ENCODE peak calls at places on chromosomes 16 and 17, in six cellular contexts. R is WTC11, Q is A549, S is K562, G is HepG2, E is H1. J is an unnamed sample.
A peak's percentile ranks its signal among the peaks of the same experiment; 100 is the strongest.

GRCh38 chr17:6700948-6701307 is 12.2 kb downstream of the SLC13A5 start:
- DNase-seq in G (peak; percentile 59), E (no peak), S (no peak), Q (no peak), R (no peak), J (no peak)

GRCh38 chr16:81251871-81252270 is 13.4 kb downstream of the BCO1 start:
- DNase-seq in E (no peak), R (no peak), G (no peak), Q (no peak), S (no peak), J (no peak)

GRCh38 chr17:39921323-39921722 is 2.9 kb upstream of the GSDMB start:
- DNase-seq in Q (no peak), S (no peak), G (no peak), E (no peak), R (no peak), J (no peak)

GRCh38 chr17:74190154-74190553 is 13.3 kb upstream of the RPL38 start:
- DNase-seq in E (no peak), G (peak; percentile 44), R (no peak), Q (peak; percentile 89), S (peak; percentile 82), J (peak; percentile 61)

GRCh38 chr17:55420776-55421178 is 858 bp downstream of the MMD start:
- DNase-seq in R (peak; percentile 40), E (peak; percentile 56), G (no peak), Q (peak; percentile 41), S (peak; percentile 22), J (no peak)

GRCh38 chr16:16067127-16067526 is 117.7 kb downstream of the ABCC1 start:
- DNase-seq in Q (no peak), G (no peak), S (no peak), R (no peak), E (no peak), J (no peak)

GRCh38 chr16:11963706-11964105 is 1.3 kb upstream of the TNFRSF17 start:
- DNase-seq in R (no peak), G (no peak), S (no peak), E (no peak), Q (no peak), J (no peak)

GRCh38 chr17:32445075-32445427 is 741 bp downstream of the PSMD11 start:
- DNase-seq in E (no peak), R (peak; percentile 17), G (peak; percentile 37), S (peak; percentile 31), Q (peak; percentile 70), J (peak; percentile 76)

GRCh38 chr16:47887496-47887895 is 268.3 kb downstream of the ABCC12 start:
- DNase-seq in R (peak; percentile 26), Q (peak; percentile 15), G (no peak), S (no peak), E (no peak), J (no peak)

GRCh38 chr16:68954871-68955635 is 111.7 kb downstream of the TANGO6 start:
- DNase-seq in E (no peak), R (no peak), S (no peak), G (no peak), Q (no peak), J (no peak)

GRCh38 chr17:48254896-48255295 is 147.3 kb downstream of the SNX11 start:
- DNase-seq in S (peak; percentile 42), R (no peak), E (no peak), Q (no peak), G (no peak), J (no peak)

GRCh38 chr16:83588070-83588469 is 219.7 kb upstream of the HSBP1 start:
- DNase-seq in S (no peak), E (no peak), G (no peak), R (no peak), Q (no peak), J (no peak)

GRCh38 chr17:81093576-81094223 is 58.7 kb downstream of the BAIAP2 start:
- DNase-seq in Q (no peak), G (no peak), S (no peak), R (no peak), E (no peak), J (no peak)

GRCh38 chr17:13646411-13646810 is 44.7 kb upstream of the HS3ST3A1 start:
- DNase-seq in Q (no peak), S (no peak), E (no peak), G (no peak), R (no peak), J (no peak)

GRCh38 chr16:14423344-14423743 is 206.7 kb downstream of the PARN start:
- DNase-seq in Q (no peak), S (no peak), E (no peak), G (no peak), R (no peak), J (no peak)

GRCh38 chr16:27879601-27880247 is 183.8 kb downstream of the GSG1L start:
- DNase-seq in S (no peak), E (no peak), R (no peak), G (no peak), Q (no peak), J (no peak)

GRCh38 chr16:31179153-31179746 is 689 bp upstream of the FUS start:
- DNase-seq in R (no peak), G (no peak), S (no peak), Q (no peak), E (no peak), J (no peak)

GRCh38 chr17:81453712-81454111 is 58.5 kb downstream of the BAHCC1 start:
- DNase-seq in G (no peak), R (no peak), S (no peak), E (no peak), Q (no peak), J (no peak)

GRCh38 chr17:29595107-29595942 is 2.4 kb downstream of the ANKRD13B start:
- DNase-seq in S (no peak), G (no peak), E (no peak), Q (no peak), R (no peak), J (no peak)

GRCh38 chr17:2706911-2707510 is 4.6 kb downstream of the CLUH start:
- DNase-seq in Q (no peak), S (no peak), G (no peak), R (peak; percentile 12), E (no peak), J (no peak)

GRCh38 chr16:66618588-66618987 is 14.1 kb downstream of the CMTM3 start:
- DNase-seq in S (no peak), E (no peak), G (no peak), R (no peak), Q (no peak), J (peak; percentile 71)

GRCh38 chr16:86663691-86664517 is 85.6 kb downstream of the FOXL1 start:
- DNase-seq in S (no peak), Q (no peak), G (no peak), R (no peak), E (no peak), J (peak; percentile 39)

GRCh38 chr16:86834451-86835035 is 256.2 kb downstream of the FOXL1 start:
- DNase-seq in E (peak; percentile 67), R (peak; percentile 60), G (no peak), Q (no peak), S (no peak), J (peak; percentile 41)

GRCh38 chr17:6435968-6436367 is 1.0 kb upstream of the AIPL1 start:
- DNase-seq in S (peak; percentile 70), E (peak; percentile 81), Q (peak; percentile 90), R (peak; percentile 79), G (peak; percentile 34), J (peak; percentile 51)

GRCh38 chr17:8360260-8360659 is 16.2 kb downstream of the KRABD2 start:
- DNase-seq in R (no peak), Q (no peak), S (no peak), G (no peak), E (no peak), J (peak; percentile 94)

GRCh38 chr17:17506893-17507464 is 10.8 kb upstream of the RASD1 start:
- DNase-seq in S (no peak), G (no peak), Q (no peak), E (no peak), R (no peak), J (no peak)

GRCh38 chr17:75693500-75694481 is 26.7 kb downstream of the SAP30BP start:
- DNase-seq in E (no peak), R (peak; percentile 24), Q (peak; percentile 65), S (no peak), G (no peak), J (peak; percentile 78)

GRCh38 chr16:25189305-25189704 is 27.4 kb upstream of the AQP8 start:
- DNase-seq in R (no peak), S (no peak), E (no peak), Q (no peak), G (peak; percentile 44), J (no peak)

GRCh38 chr17:75459590-75460267 is 3.3 kb downstream of the TMEM94 start:
- DNase-seq in Q (no peak), S (no peak), G (peak; percentile 90), E (no peak), R (no peak), J (no peak)

GRCh38 chr16:19707699-19708497 is 10.1 kb downstream of the KNOP1 start:
- DNase-seq in Q (no peak), G (no peak), S (peak; percentile 48), E (no peak), R (no peak), J (no peak)

GRCh38 chr16:72909196-72909595 is 138.7 kb downstream of the ZFHX3 start:
- DNase-seq in Q (no peak), R (no peak), S (no peak), E (no peak), G (no peak), J (no peak)
- TF ChIP-seq JUN in Q (no peak), R (no peak), S (no peak), E (no peak), G (no peak), J (no peak)

GRCh38 chr17:54177606-54178308 is 355.0 kb downstream of the KIF2B start:
- DNase-seq in R (no peak), E (no peak), G (no peak), S (no peak), Q (no peak), J (no peak)
- TF ChIP-seq JUN in R (no peak), E (no peak), G (no peak), S (no peak), Q (no peak), J (no peak)

GRCh38 chr16:53780051-53780450 is 76.1 kb downstream of the FTO start:
- DNase-seq in R (no peak), E (no peak), G (no peak), Q (no peak), S (no peak), J (no peak)
- TF ChIP-seq JUN in R (no peak), E (no peak), G (no peak), Q (no peak), S (no peak), J (no peak)

DNA sequence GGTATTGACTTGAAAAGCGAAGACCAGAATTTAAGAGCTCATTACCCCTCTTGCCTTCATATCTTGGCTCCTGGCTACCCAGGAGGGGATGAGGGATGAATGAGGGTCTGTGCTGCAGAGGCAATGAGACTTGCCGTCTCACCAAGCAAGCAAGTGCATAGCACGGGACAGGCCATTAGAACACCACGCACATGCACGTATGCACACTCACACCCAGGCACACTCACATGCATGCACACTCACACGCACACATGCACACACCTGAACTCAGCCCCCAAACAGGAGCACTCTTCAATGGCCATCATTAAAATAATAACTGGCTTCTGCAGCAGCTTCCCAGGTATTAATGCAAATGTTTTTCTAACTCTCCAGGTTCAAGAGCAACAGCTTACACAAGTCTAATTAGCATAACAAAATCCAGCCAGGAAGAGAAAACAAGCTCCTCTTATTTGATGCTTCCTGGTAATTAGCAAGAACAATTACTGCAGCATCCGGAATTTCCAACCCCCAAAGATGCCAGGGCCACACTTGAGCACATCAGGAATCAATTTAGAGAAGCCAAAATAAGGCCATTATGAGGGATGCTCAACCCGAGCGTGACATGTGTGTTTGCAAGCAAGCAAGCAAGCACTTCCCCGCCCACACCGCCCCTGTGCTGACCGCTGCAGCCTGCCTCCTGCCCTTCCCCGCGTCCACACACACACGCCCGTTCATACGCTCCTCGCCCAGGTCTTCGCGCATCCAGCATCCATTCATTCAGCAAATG is 171.6 kb upstream of the TNRC6C start:
- DNase-seq in S (no peak), E (peak; percentile 68), Q (no peak), G (no peak), R (peak; percentile 61), J (no peak)
- TF ChIP-seq JUN in S (no peak), E (no peak), Q (no peak), G (no peak), R (no peak), J (no peak)

GRCh38 chr17:63369233-63369632 is 76.9 kb downstream of the CYB561 start:
- DNase-seq in E (no peak), S (no peak), R (no peak), G (no peak), Q (no peak), J (no peak)
- TF ChIP-seq JUN in E (no peak), S (no peak), R (no peak), G (no peak), Q (no peak), J (no peak)